ENCODE peak calls at places on chromosomes 13 and 19, in eight cellular contexts. X is pancreas; J is CD8-positive, alpha-beta memory T cell; T is AG04450; H is stimulated activated CD8-positive, alpha-beta memory T cell treated with anti-CD3 and anti-CD28 coated beads, Interleukin-15, amount 100 ng/mL, for 24 hours; S is NCI-H748 treated with DMSO at 0.1 percent for 48 hours; N is adipocyte; C is T1000. V is an unnamed sample.

GRCh38 chr19:47848871-47849473 is 10.1 kb upstream of the TPRX2 start:
- DNase-seq in C (no peak), H (no peak), T (no peak), J (no peak), X (no peak), N (peak), S (no peak), V (no peak)

GRCh38 chr19:29687897-29688728 is 22.9 kb downstream of the PLEKHF1 start:
- DNase-seq in J (no peak), C (no peak), N (peak), T (no peak), H (no peak), X (no peak), S (no peak), V (no peak)

GRCh38 chr13:46492946-46493345 is 60.0 kb upstream of the LRCH1 start:
- DNase-seq in H (no peak), T (no peak), N (peak), S (peak), C (no peak), J (no peak), X (no peak), V (no peak)

GRCh38 chr19:1754651-1755466 is 1.6 kb downstream of the ONECUT3 start:
- DNase-seq in J (no peak), S (no peak), H (no peak), T (no peak), N (no peak), C (no peak), X (no peak), V (no peak)

GRCh38 chr13:63449549-63449948 is 2033.9 kb upstream of the PCDH20 start:
- DNase-seq in C (no peak), X (no peak), H (no peak), N (no peak), J (no peak), S (no peak), T (no peak), V (no peak)

GRCh38 chr19:6723738-6724137 is 3.3 kb upstream of the C3 start:
- DNase-seq in T (no peak), N (peak), S (no peak), C (no peak), X (no peak), H (no peak), J (peak), V (no peak)

GRCh38 chr13:108686027-108686426 is 56.6 kb downstream of the MYO16 start:
- DNase-seq in C (no peak), H (no peak), X (no peak), N (no peak), J (no peak), T (no peak), S (no peak), V (no peak)

GRCh38 chr13:90918551-90918950 is 428.9 kb upstream of the MIR17HG start:
- DNase-seq in H (no peak), X (no peak), N (peak), C (no peak), S (no peak), J (no peak), T (no peak), V (no peak)

GRCh38 chr13:42574011-42574410 is at the start of gene TNFSF11:
- DNase-seq in S (no peak), T (no peak), X (peak), H (peak), C (no peak), N (no peak), J (no peak), V (no peak)

GRCh38 chr13:31276386-31276785 is 76.6 kb downstream of the B3GLCT start:
- DNase-seq in S (no peak), J (no peak), C (no peak), H (no peak), N (no peak), X (no peak), T (no peak), V (no peak)

GRCh38 chr19:38062959-38063786 is 156.2 kb downstream of the SIPA1L3 start:
- DNase-seq in X (no peak), T (no peak), C (no peak), S (peak), N (no peak), J (no peak), H (no peak), V (no peak)

V was measured in effector memory CD8-positive, alpha-beta T cell.